ENCODE peak calls at places on chromosomes 12 and 14, in ten cellular contexts. One of them, this sample, is unnamed.

GRCh38 chr14:69592923-69593677 is 18.3 kb upstream of the SUSD6 start:
- DNase-seq in NCI-H1694 treated with DMSO at 0.1 percent for 48 hours: peak; percentile 98
- DNase-seq in activated CD4-positive, CD25-positive, alpha-beta regulatory T cell treated with anti-CD3 and anti-CD28 coated beads, Interleukin-2, amount 50 U/mL, for 16 hours: no peak
- DNase-seq in GM10248: no peak
- DNase-seq in islet precursor cell: no peak
- DNase-seq in NCI-H526 treated with DMSO at 0.1 percent for 48 hours: no peak
- DNase-seq in sciatic nerve: peak; percentile 78
- DNase-seq in sigmoid colon: peak; percentile 77
- DNase-seq in cardiac septum: peak; percentile 12
- DNase-seq in astrocyte of the spinal cord: peak; percentile 65
- DNase-seq in this sample: no peak

GRCh38 chr12:87760943-87761342 is 268.3 kb downstream of the C12orf50 start:
- DNase-seq in NCI-H1694 treated with DMSO at 0.1 percent for 48 hours: no peak
- DNase-seq in activated CD4-positive, CD25-positive, alpha-beta regulatory T cell treated with anti-CD3 and anti-CD28 coated beads, Interleukin-2, amount 50 U/mL, for 16 hours: no peak
- DNase-seq in GM10248: no peak
- DNase-seq in islet precursor cell: no peak
- DNase-seq in NCI-H526 treated with DMSO at 0.1 percent for 48 hours: no peak
- DNase-seq in sciatic nerve: no peak
- DNase-seq in sigmoid colon: no peak
- DNase-seq in cardiac septum: no peak
- DNase-seq in astrocyte of the spinal cord: peak; percentile 20
- DNase-seq in this sample: no peak

GRCh38 chr12:2976581-2976996 is 17.4 kb downstream of the TEAD4 start:
- DNase-seq in NCI-H1694 treated with DMSO at 0.1 percent for 48 hours: no peak
- DNase-seq in activated CD4-positive, CD25-positive, alpha-beta regulatory T cell treated with anti-CD3 and anti-CD28 coated beads, Interleukin-2, amount 50 U/mL, for 16 hours: no peak
- DNase-seq in GM10248: no peak
- DNase-seq in islet precursor cell: no peak
- DNase-seq in NCI-H526 treated with DMSO at 0.1 percent for 48 hours: no peak
- DNase-seq in sciatic nerve: no peak
- DNase-seq in sigmoid colon: no peak
- DNase-seq in cardiac septum: no peak
- DNase-seq in astrocyte of the spinal cord: no peak
- DNase-seq in this sample: no peak

GRCh38 chr14:99881011-99881410 is 87.8 kb downstream of the EML1 start:
- DNase-seq in NCI-H1694 treated with DMSO at 0.1 percent for 48 hours: no peak
- DNase-seq in activated CD4-positive, CD25-positive, alpha-beta regulatory T cell treated with anti-CD3 and anti-CD28 coated beads, Interleukin-2, amount 50 U/mL, for 16 hours: no peak
- DNase-seq in GM10248: no peak
- DNase-seq in islet precursor cell: no peak
- DNase-seq in NCI-H526 treated with DMSO at 0.1 percent for 48 hours: no peak
- DNase-seq in sciatic nerve: no peak
- DNase-seq in sigmoid colon: peak; percentile 74
- DNase-seq in cardiac septum: no peak
- DNase-seq in astrocyte of the spinal cord: no peak
- DNase-seq in this sample: no peak

GRCh38 chr12:45543887-45544286 is 185.6 kb upstream of the ARID2 start:
- DNase-seq in NCI-H1694 treated with DMSO at 0.1 percent for 48 hours: peak; percentile 70
- DNase-seq in activated CD4-positive, CD25-positive, alpha-beta regulatory T cell treated with anti-CD3 and anti-CD28 coated beads, Interleukin-2, amount 50 U/mL, for 16 hours: peak; percentile 16
- DNase-seq in GM10248: peak; percentile 77
- DNase-seq in islet precursor cell: peak; percentile 78
- DNase-seq in NCI-H526 treated with DMSO at 0.1 percent for 48 hours: peak; percentile 67
- DNase-seq in sciatic nerve: no peak
- DNase-seq in sigmoid colon: no peak
- DNase-seq in cardiac septum: no peak
- DNase-seq in astrocyte of the spinal cord: peak; percentile 83
- DNase-seq in this sample: peak; percentile 84

GRCh38 chr14:100187247-100187833 is 27.9 kb upstream of the DEGS2 start:
- DNase-seq in NCI-H1694 treated with DMSO at 0.1 percent for 48 hours: no peak
- DNase-seq in activated CD4-positive, CD25-positive, alpha-beta regulatory T cell treated with anti-CD3 and anti-CD28 coated beads, Interleukin-2, amount 50 U/mL, for 16 hours: no peak
- DNase-seq in GM10248: no peak
- DNase-seq in islet precursor cell: no peak
- DNase-seq in NCI-H526 treated with DMSO at 0.1 percent for 48 hours: no peak
- DNase-seq in sciatic nerve: no peak
- DNase-seq in sigmoid colon: no peak
- DNase-seq in cardiac septum: no peak
- DNase-seq in astrocyte of the spinal cord: no peak
- DNase-seq in this sample: no peak

GRCh38 chr12:98896938-98897337 is 251.8 kb downstream of the APAF1 start:
- DNase-seq in NCI-H1694 treated with DMSO at 0.1 percent for 48 hours: no peak
- DNase-seq in activated CD4-positive, CD25-positive, alpha-beta regulatory T cell treated with anti-CD3 and anti-CD28 coated beads, Interleukin-2, amount 50 U/mL, for 16 hours: no peak
- DNase-seq in GM10248: no peak
- DNase-seq in islet precursor cell: no peak
- DNase-seq in NCI-H526 treated with DMSO at 0.1 percent for 48 hours: no peak
- DNase-seq in sciatic nerve: no peak
- DNase-seq in sigmoid colon: no peak
- DNase-seq in cardiac septum: no peak
- DNase-seq in astrocyte of the spinal cord: peak; percentile 45
- DNase-seq in this sample: peak; percentile 28

GRCh38 chr14:72824051-72824450 is 69.8 kb downstream of the DPF3 start:
- DNase-seq in NCI-H1694 treated with DMSO at 0.1 percent for 48 hours: no peak
- DNase-seq in activated CD4-positive, CD25-positive, alpha-beta regulatory T cell treated with anti-CD3 and anti-CD28 coated beads, Interleukin-2, amount 50 U/mL, for 16 hours: no peak
- DNase-seq in GM10248: no peak
- DNase-seq in islet precursor cell: peak; percentile 74
- DNase-seq in NCI-H526 treated with DMSO at 0.1 percent for 48 hours: no peak
- DNase-seq in sciatic nerve: no peak
- DNase-seq in sigmoid colon: no peak
- DNase-seq in cardiac septum: no peak
- DNase-seq in astrocyte of the spinal cord: no peak
- DNase-seq in this sample: no peak

GRCh38 chr12:6047249-6048227 is 76.9 kb downstream of the VWF start:
- DNase-seq in NCI-H1694 treated with DMSO at 0.1 percent for 48 hours: no peak
- DNase-seq in activated CD4-positive, CD25-positive, alpha-beta regulatory T cell treated with anti-CD3 and anti-CD28 coated beads, Interleukin-2, amount 50 U/mL, for 16 hours: no peak
- DNase-seq in GM10248: no peak
- DNase-seq in islet precursor cell: no peak
- DNase-seq in NCI-H526 treated with DMSO at 0.1 percent for 48 hours: no peak
- DNase-seq in sciatic nerve: no peak
- DNase-seq in sigmoid colon: no peak
- DNase-seq in cardiac septum: no peak
- DNase-seq in astrocyte of the spinal cord: peak; percentile 44
- DNase-seq in this sample: no peak

GRCh38 chr14:34628681-34629135 is 1.2 kb downstream of the SNX6 start:
- DNase-seq in NCI-H1694 treated with DMSO at 0.1 percent for 48 hours: no peak
- DNase-seq in activated CD4-positive, CD25-positive, alpha-beta regulatory T cell treated with anti-CD3 and anti-CD28 coated beads, Interleukin-2, amount 50 U/mL, for 16 hours: no peak
- DNase-seq in GM10248: no peak
- DNase-seq in islet precursor cell: no peak
- DNase-seq in NCI-H526 treated with DMSO at 0.1 percent for 48 hours: no peak
- DNase-seq in sciatic nerve: no peak
- DNase-seq in sigmoid colon: no peak
- DNase-seq in cardiac septum: no peak
- DNase-seq in astrocyte of the spinal cord: peak; percentile 21
- DNase-seq in this sample: peak; percentile 51

GRCh38 chr14:76768201-76768656 is 7.0 kb downstream of the VASH1 start:
- DNase-seq in NCI-H1694 treated with DMSO at 0.1 percent for 48 hours: no peak
- DNase-seq in activated CD4-positive, CD25-positive, alpha-beta regulatory T cell treated with anti-CD3 and anti-CD28 coated beads, Interleukin-2, amount 50 U/mL, for 16 hours: peak; percentile 18
- DNase-seq in GM10248: peak; percentile 82
- DNase-seq in islet precursor cell: peak; percentile 71
- DNase-seq in NCI-H526 treated with DMSO at 0.1 percent for 48 hours: no peak
- DNase-seq in sciatic nerve: peak; percentile 72
- DNase-seq in sigmoid colon: no peak
- DNase-seq in cardiac septum: peak; percentile 90
- DNase-seq in astrocyte of the spinal cord: no peak
- DNase-seq in this sample: no peak

GRCh38 chr12:131162113-131162512 is 208.4 kb downstream of the ADGRD1 start:
- DNase-seq in NCI-H1694 treated with DMSO at 0.1 percent for 48 hours: no peak
- DNase-seq in activated CD4-positive, CD25-positive, alpha-beta regulatory T cell treated with anti-CD3 and anti-CD28 coated beads, Interleukin-2, amount 50 U/mL, for 16 hours: no peak
- DNase-seq in GM10248: no peak
- DNase-seq in islet precursor cell: peak; percentile 55
- DNase-seq in NCI-H526 treated with DMSO at 0.1 percent for 48 hours: no peak
- DNase-seq in sciatic nerve: no peak
- DNase-seq in sigmoid colon: no peak
- DNase-seq in cardiac septum: no peak
- DNase-seq in astrocyte of the spinal cord: no peak
- DNase-seq in this sample: no peak

GRCh38 chr12:41585784-41586183 is 397.7 kb downstream of the PDZRN4 start:
- DNase-seq in NCI-H1694 treated with DMSO at 0.1 percent for 48 hours: no peak
- DNase-seq in activated CD4-positive, CD25-positive, alpha-beta regulatory T cell treated with anti-CD3 and anti-CD28 coated beads, Interleukin-2, amount 50 U/mL, for 16 hours: no peak
- DNase-seq in GM10248: no peak
- DNase-seq in islet precursor cell: no peak
- DNase-seq in NCI-H526 treated with DMSO at 0.1 percent for 48 hours: no peak
- DNase-seq in sciatic nerve: no peak
- DNase-seq in sigmoid colon: no peak
- DNase-seq in cardiac septum: no peak
- DNase-seq in astrocyte of the spinal cord: no peak
- DNase-seq in this sample: no peak

GRCh38 chr14:71262466-71262865 is 355.2 kb downstream of the PCNX1 start:
- DNase-seq in NCI-H1694 treated with DMSO at 0.1 percent for 48 hours: no peak
- DNase-seq in activated CD4-positive, CD25-positive, alpha-beta regulatory T cell treated with anti-CD3 and anti-CD28 coated beads, Interleukin-2, amount 50 U/mL, for 16 hours: no peak
- DNase-seq in GM10248: no peak
- DNase-seq in islet precursor cell: no peak
- DNase-seq in NCI-H526 treated with DMSO at 0.1 percent for 48 hours: no peak
- DNase-seq in sciatic nerve: no peak
- DNase-seq in sigmoid colon: no peak
- DNase-seq in cardiac septum: no peak
- DNase-seq in astrocyte of the spinal cord: peak; percentile 13
- DNase-seq in this sample: no peak

GRCh38 chr12:107847430-107847829 is 72.9 kb downstream of the ASCL4 start:
- DNase-seq in NCI-H1694 treated with DMSO at 0.1 percent for 48 hours: no peak
- DNase-seq in activated CD4-positive, CD25-positive, alpha-beta regulatory T cell treated with anti-CD3 and anti-CD28 coated beads, Interleukin-2, amount 50 U/mL, for 16 hours: no peak
- DNase-seq in GM10248: no peak
- DNase-seq in islet precursor cell: no peak
- DNase-seq in NCI-H526 treated with DMSO at 0.1 percent for 48 hours: no peak
- DNase-seq in sciatic nerve: no peak
- DNase-seq in sigmoid colon: no peak
- DNase-seq in cardiac septum: no peak
- DNase-seq in astrocyte of the spinal cord: no peak
- DNase-seq in this sample: no peak

GRCh38 chr12:58537278-58537677 is 383.0 kb downstream of the LRIG3 start:
- DNase-seq in NCI-H1694 treated with DMSO at 0.1 percent for 48 hours: peak; percentile 64
- DNase-seq in activated CD4-positive, CD25-positive, alpha-beta regulatory T cell treated with anti-CD3 and anti-CD28 coated beads, Interleukin-2, amount 50 U/mL, for 16 hours: no peak
- DNase-seq in GM10248: no peak
- DNase-seq in islet precursor cell: peak; percentile 75
- DNase-seq in NCI-H526 treated with DMSO at 0.1 percent for 48 hours: no peak
- DNase-seq in sciatic nerve: no peak
- DNase-seq in sigmoid colon: no peak
- DNase-seq in cardiac septum: no peak
- DNase-seq in astrocyte of the spinal cord: peak; percentile 72
- DNase-seq in this sample: no peak